ENCODE peak calls at places on chromosomes 12 and 14, in four cellular contexts. Z is left ventricle myocardium superior, S is anterior cingulate cortex, W is KG1. X is an unnamed sample.

GRCh38 chr12:2301531-2302461 is 249.0 kb downstream of the CACNA1C start:
- DNase-seq in Z (peak), S (no peak), W (no peak), X (no peak)

GRCh38 chr14:96261772-96262485 is 5.9 kb downstream of the BDKRB1 start:
- DNase-seq in Z (no peak), S (no peak), W (no peak), X (no peak)

GRCh38 chr14:73058923-73059311 is 583 bp downstream of the RBM25 start:
- DNase-seq in Z (no peak), S (peak), W (no peak), X (no peak)

GRCh38 chr12:15677207-15677606 is 112.0 kb downstream of the EPS8 start:
- DNase-seq in Z (no peak), S (no peak), W (no peak), X (no peak)

GRCh38 chr12:94039199-94039840 is 109.1 kb upstream of the PLXNC1 start:
- DNase-seq in Z (no peak), S (no peak), W (no peak), X (no peak)

GRCh38 chr14:39036760-39037159 is 66.3 kb downstream of the SEC23A start:
- DNase-seq in Z (no peak), S (no peak), W (no peak), X (no peak)

GRCh38 chr14:104157303-104157928 is 19.0 kb downstream of the KIF26A start:
- DNase-seq in Z (no peak), S (no peak), W (no peak), X (no peak)

GRCh38 chr14:41749425-41749824 is 142.7 kb downstream of the LRFN5 start:
- DNase-seq in Z (no peak), S (no peak), W (no peak), X (no peak)

GRCh38 chr12:111361073-111361716 is 7.7 kb downstream of the PHETA1 start:
- DNase-seq in Z (no peak), S (no peak), W (no peak), X (no peak)

GRCh38 chr12:16675438-16675837 is 69.5 kb upstream of the LMO3 start:
- DNase-seq in Z (no peak), S (no peak), W (no peak), X (no peak)

GRCh38 chr14:35696575-35696974 is 112.5 kb downstream of the RALGAPA1 start:
- DNase-seq in Z (no peak), S (no peak), W (peak), X (no peak)

GRCh38 chr14:93120522-93120921 is 4.8 kb upstream of the ITPK1 start:
- DNase-seq in Z (no peak), S (no peak), W (no peak), X (no peak)

GRCh38 chr12:118743896-118744700 is 237.2 kb upstream of the SRRM4 start:
- DNase-seq in Z (no peak), S (no peak), W (no peak), X (no peak)

GRCh38 chr14:34364201-34364600 is 97.8 kb downstream of the SPTSSA start:
- DNase-seq in Z (no peak), S (no peak), W (no peak), X (no peak)

X was measured in globus pallidus.